ENCODE peak calls at places on chromosomes 1 and 21, in ten cellular contexts. M, I, U, R, P, N, F, W, S and K are unnamed samples.

GRCh38 chr1:205226868-205227583 is 720 bp upstream of the TMCC2 start:
- DNase-seq in F (no peak), M (peak; percentile 48), S (no peak), R (no peak), N (no peak), U (no peak), W (no peak), I (no peak), P (no peak), K (no peak)

GRCh38 chr1:195939844-195940243 is 668.4 kb downstream of the KCNT2 start:
- DNase-seq in R (peak; percentile 83), F (no peak), N (no peak), W (no peak), P (no peak), I (no peak), M (no peak), S (peak; percentile 69), U (peak; percentile 10), K (no peak)

GRCh38 chr1:234911787-234912186 is 216.8 kb downstream of the TOMM20 start:
- DNase-seq in W (no peak), P (no peak), N (no peak), M (no peak), R (peak; percentile 23), I (peak; percentile 51), U (no peak), S (peak; percentile 36), F (no peak), K (no peak)

GRCh38 chr1:243799908-243800307 is 50.1 kb downstream of the AKT3 start:
- DNase-seq in R (no peak), W (no peak), P (no peak), F (no peak), I (no peak), N (no peak), M (peak; percentile 12), U (no peak), S (no peak), K (no peak)

GRCh38 chr1:162498442-162498785 is 796 bp downstream of the UHMK1 start:
- DNase-seq in P (no peak), S (no peak), W (no peak), N (no peak), I (no peak), M (no peak), R (no peak), F (no peak), U (peak; percentile 5), K (no peak)

GRCh38 chr1:81472387-81472786 is 328.3 kb upstream of the ADGRL2 start:
- DNase-seq in P (no peak), M (no peak), I (no peak), F (no peak), N (no peak), W (no peak), R (peak; percentile 24), U (no peak), S (no peak), K (no peak)

GRCh38 chr21:41627428-41627827 is 119.5 kb upstream of the TMPRSS2 start:
- DNase-seq in F (no peak), N (no peak), U (no peak), R (no peak), M (no peak), W (no peak), S (no peak), I (no peak), P (no peak), K (no peak)

GRCh38 chr21:28636988-28637691 is 355.5 kb downstream of the LTN1 start:
- DNase-seq in I (no peak), U (no peak), F (no peak), W (no peak), P (peak; percentile 81), M (peak; percentile 81), R (no peak), N (no peak), S (no peak), K (no peak)

GRCh38 chr1:40625476-40626382 is 39.8 kb downstream of the RIMS3 start:
- DNase-seq in F (no peak), M (peak; percentile 30), S (no peak), I (no peak), U (no peak), N (no peak), R (no peak), W (no peak), P (no peak), K (no peak)

GRCh38 chr1:241932845-241933244 is 24.7 kb upstream of the BECN2 start:
- DNase-seq in F (no peak), M (no peak), P (no peak), R (no peak), S (peak; percentile 29), N (no peak), I (no peak), U (no peak), W (no peak), K (no peak)

GRCh38 chr1:40313958-40314720 is 2.9 kb downstream of the COL9A2 start:
- DNase-seq in I (no peak), S (peak; percentile 9), N (no peak), M (no peak), U (no peak), W (no peak), R (no peak), P (no peak), F (no peak), K (no peak)

GRCh38 chr1:182446033-182446669 is 3.8 kb upstream of the RGSL1 start:
- DNase-seq in P (no peak), U (peak; percentile 54), N (no peak), F (no peak), R (peak; percentile 81), I (no peak), S (peak; percentile 56), M (peak; percentile 70), W (no peak), K (no peak)

GRCh38 chr1:3305156-3305555 is 149.3 kb upstream of the ARHGEF16 start:
- DNase-seq in U (no peak), M (no peak), F (no peak), I (no peak), R (no peak), S (no peak), P (no peak), W (no peak), N (no peak), K (no peak)

GRCh38 chr1:3304692-3305091 is 149.8 kb upstream of the ARHGEF16 start:
- DNase-seq in U (no peak), M (no peak), R (no peak), N (no peak), P (no peak), F (no peak), W (no peak), S (no peak), I (no peak), K (no peak)

GRCh38 chr1:3308053-3308452 is 146.4 kb upstream of the ARHGEF16 start:
- DNase-seq in I (peak; percentile 42), U (no peak), S (no peak), M (no peak), P (no peak), N (no peak), W (no peak), R (no peak), F (no peak), K (no peak)

GRCh38 chr1:3307359-3307758 is 147.1 kb upstream of the ARHGEF16 start:
- DNase-seq in N (no peak), F (no peak), M (no peak), W (no peak), U (no peak), I (no peak), P (no peak), R (no peak), S (no peak), K (no peak)

GRCh38 chr1:3306583-3307285 is 147.7 kb upstream of the ARHGEF16 start:
- DNase-seq in R (no peak), I (no peak), U (no peak), N (no peak), F (no peak), M (peak; percentile 80), P (no peak), W (no peak), S (no peak), K (no peak)
- TF ChIP-seq CTCF in R (no peak), I (no peak), U (no peak), N (no peak), F (no peak), M (no peak), P (no peak), W (no peak), S (no peak), K (no peak)

DNA sequence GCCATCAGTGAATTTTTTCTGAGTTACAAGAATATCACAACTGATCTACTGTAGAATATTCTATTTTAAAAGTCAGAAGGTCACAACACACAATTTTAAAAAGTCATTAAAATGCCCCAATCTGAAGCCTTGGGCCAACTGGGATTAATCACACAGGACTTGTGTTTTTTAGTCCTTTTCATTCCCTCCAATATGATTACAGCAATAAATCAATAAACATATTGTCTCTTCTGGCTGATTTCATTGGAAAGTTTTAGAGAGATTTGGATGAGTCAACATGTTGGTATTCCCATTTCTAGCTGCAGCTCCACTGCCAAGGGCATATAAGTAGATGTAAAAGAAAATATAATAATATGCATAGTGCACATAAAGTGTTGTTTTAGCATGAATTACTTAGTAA is 85.8 kb downstream of the NIBAN1 start:
- DNase-seq in R (no peak), I (no peak), N (no peak), M (peak; percentile 53), U (no peak), S (no peak), F (no peak), P (no peak), W (no peak), K (no peak)
- H3K4me1 ChIP-seq in R (peaks cover 10% of the 10 kb centered on the region), I (peaks cover 75% of the 10 kb centered on the region), N (peaks cover 17% of the 10 kb centered on the region), M (peaks cover 14% of the 10 kb centered on the region), U (no peaks in the 10 kb centered on the region), S (no peaks in the 10 kb centered on the region), F (peaks cover 9% of the 10 kb centered on the region), P (peaks cover 8% of the 10 kb centered on the region), W (peaks cover 62% of the 10 kb centered on the region), K (no peaks in the 10 kb centered on the region)

DNA sequence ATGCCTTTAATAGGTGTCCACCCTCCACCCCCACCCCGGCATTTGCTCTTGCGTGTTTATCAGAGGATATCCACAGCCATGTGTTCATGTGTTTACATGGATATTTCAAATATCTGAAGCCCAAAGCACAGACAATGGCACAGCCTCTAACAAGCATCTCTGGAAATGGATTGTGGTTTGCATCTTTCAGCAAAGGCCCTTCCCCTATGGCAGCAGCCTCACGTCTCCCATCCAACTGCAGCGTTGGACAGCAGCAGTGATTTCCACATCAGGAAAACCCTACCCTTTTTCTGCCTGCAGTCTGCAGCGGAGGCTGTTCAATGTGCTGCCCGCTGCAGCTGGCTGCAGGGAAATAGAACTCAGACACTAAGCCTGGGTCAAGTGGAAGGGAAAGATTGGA is 1.6 kb downstream of the RASSF5 start:
- DNase-seq in F (no peak), S (no peak), U (peak; percentile 40), I (peak; percentile 17), R (no peak), N (no peak), M (peak; percentile 82), P (no peak), W (peak; percentile 48), K (no peak)
- H3K4me3 ChIP-seq in F (peak overlapping the region; percentile 59), S (no peak overlapping the region), U (no peak overlapping the region), I (no peak overlapping the region), R (no peak overlapping the region), N (peak overlapping the region; percentile 77), M (peak overlapping the region; percentile 67), P (peak overlapping the region; percentile 45), W (peak overlapping the region; percentile 83), K (no peak overlapping the region)

DNA sequence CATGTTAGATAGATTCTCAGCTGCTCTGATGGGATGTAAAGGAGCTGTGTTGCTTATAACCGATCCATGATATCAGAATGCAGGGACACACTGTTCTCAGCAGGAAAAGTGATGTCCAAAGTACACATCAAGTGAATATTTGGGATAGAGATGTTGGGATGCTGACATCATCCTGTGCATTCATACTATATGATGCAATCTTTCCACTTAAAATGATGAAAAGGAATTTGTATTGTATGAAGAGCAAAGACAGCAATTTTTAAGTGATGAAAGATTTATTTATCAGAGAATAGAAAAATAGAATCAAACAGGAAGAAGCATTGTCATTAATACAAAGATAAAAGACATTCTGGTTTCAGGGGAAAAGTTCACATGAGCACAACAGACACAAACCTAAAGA is 110.1 kb downstream of the ERG start:
- DNase-seq in F (no peak), M (peak; percentile 60), R (no peak), W (no peak), P (no peak), S (no peak), I (no peak), U (no peak), N (no peak), K (no peak)
- TF ChIP-seq CTCF in F (no peak), M (no peak), R (no peak), W (no peak), P (no peak), S (no peak), I (no peak), U (no peak), N (no peak), K (no peak)